ENCODE peak calls at places on chromosomes 13 and 19, in five cellular contexts. T is fibroblast of mammary gland, H is GM12891, U is NCI-H1092, D is GM03348. B is an unnamed sample.

GRCh38 chr19:55352040-55352439 is 2.5 kb downstream of the COX6B2 start:
- DNase-seq in T (no peak), H (no peak), D (no peak), U (no peak), B (no peak)

GRCh38 chr19:2733930-2734588 is 5.8 kb downstream of the SLC39A3 start:
- DNase-seq in U (peak; percentile 11), H (no peak), D (no peak), T (peak; percentile 59), B (no peak)

GRCh38 chr13:100269837-100270236 is 180.9 kb downstream of the PCCA start:
- DNase-seq in T (peak; percentile 86), U (no peak), D (no peak), H (no peak), B (no peak)

GRCh38 chr13:65260938-65261880 is 1968.9 kb downstream of the PCDH9 start:
- DNase-seq in T (no peak), D (no peak), U (no peak), H (no peak), B (no peak)

GRCh38 chr19:40797166-40797962 is 1.6 kb upstream of the EGLN2 start:
- DNase-seq in D (no peak), H (no peak), U (no peak), T (no peak), B (no peak)

GRCh38 chr19:55362990-55363716 is at the start of gene GARIN5B:
- DNase-seq in U (no peak), T (no peak), D (no peak), H (no peak), B (no peak)

GRCh38 chr19:7497292-7497691 is 8.5 kb upstream of the PEX11G start:
- DNase-seq in T (no peak), H (no peak), D (no peak), U (no peak), B (no peak)

GRCh38 chr13:106098778-106099177 is 436.7 kb downstream of the EFNB2 start:
- DNase-seq in H (no peak), U (no peak), T (no peak), D (no peak), B (no peak)

GRCh38 chr13:100300213-100300612 is 211.3 kb downstream of the PCCA start:
- DNase-seq in T (no peak), H (no peak), D (no peak), U (no peak), B (no peak)

GRCh38 chr13:112242777-112243176 is 133.4 kb upstream of the SPACA7 start:
- DNase-seq in D (no peak), T (no peak), U (no peak), H (no peak), B (no peak)

GRCh38 chr19:4738734-4739133 is 15.1 kb upstream of the DPP9 start:
- DNase-seq in D (no peak), T (peak; percentile 22), U (peak; percentile 36), H (no peak), B (no peak)

GRCh38 chr19:16771618-16772017 is 52.0 kb downstream of the NWD1 start:
- DNase-seq in T (peak; percentile 84), H (peak; percentile 49), D (peak; percentile 87), U (peak; percentile 75), B (peak; percentile 65)

GRCh38 chr13:45331981-45332830 is 8.8 kb downstream of the TPT1 start:
- DNase-seq in T (peak; percentile 95), H (no peak), D (peak; percentile 78), U (no peak), B (no peak)

GRCh38 chr13:59746291-59746962 is 417.3 kb downstream of the DIAPH3 start:
- DNase-seq in T (peak; percentile 50), U (no peak), D (peak; percentile 58), H (no peak), B (no peak)

GRCh38 chr13:51223284-51224270 is 1.4 kb downstream of the FAM124A start:
- DNase-seq in D (no peak), T (no peak), H (no peak), U (no peak), B (no peak)

GRCh38 chr19:56964526-56964925 is 124.0 kb upstream of the PEG3 start:
- DNase-seq in D (no peak), T (no peak), H (no peak), U (no peak), B (no peak)

GRCh38 chr19:44050740-44051653 is 839 bp upstream of the ZNF223 start:
- DNase-seq in H (no peak), D (no peak), U (no peak), T (no peak), B (no peak)

B was measured in GM19239.